ENCODE peak calls at places on chromosomes 6 and 20, in seven cellular contexts. V, T, W, K, M, H and J are unnamed samples. For H3K4me1, the result is how much of the 10 kb centered on the place peaks cover.

GRCh38 chr6:157761331-157761921 is 61.6 kb upstream of the SNX9 start:
- DNase-seq in V (no peak), M (no peak), K (no peak), H (no peak), T (peak), W (no peak), J (no peak)

GRCh38 chr6:137202078-137202477 is 17.1 kb downstream of the IFNGR1 start:
- DNase-seq in M (no peak), W (no peak), K (no peak), V (no peak), H (no peak), T (no peak), J (no peak)

GRCh38 chr6:10166031-10166430 is 248.8 kb downstream of the TFAP2A start:
- DNase-seq in K (no peak), T (no peak), H (no peak), W (no peak), M (no peak), V (no peak), J (no peak)

GRCh38 chr20:31606928-31607639 is 2.0 kb downstream of the ID1 start:
- DNase-seq in T (no peak), W (peak), H (no peak), K (no peak), V (no peak), M (no peak), J (peak)

GRCh38 chr20:9052136-9052535 is 16.8 kb upstream of the PLCB4 start:
- DNase-seq in T (no peak), M (no peak), V (no peak), W (no peak), H (no peak), K (no peak), J (no peak)

GRCh38 chr6:70312165-70312564 is 9.3 kb upstream of the COL9A1 start:
- DNase-seq in M (peak), T (no peak), H (no peak), V (no peak), W (no peak), K (no peak), J (no peak)

GRCh38 chr6:170438402-170438753 is 114.7 kb downstream of the PSMB1 start:
- DNase-seq in K (peak), W (peak), V (peak), T (no peak), H (peak), M (no peak), J (peak)

GRCh38 chr6:161417712-161418457 is 144.0 kb upstream of the AGPAT4 start:
- DNase-seq in V (peak), M (no peak), W (no peak), T (no peak), K (no peak), H (peak), J (peak)

GRCh38 chr20:45886590-45887345 is 654 bp downstream of the SPATA25 start:
- DNase-seq in K (no peak), W (peak), H (no peak), M (no peak), T (no peak), V (no peak), J (no peak)

GRCh38 chr20:54133434-54134427 is 40.1 kb downstream of the CYP24A1 start:
- DNase-seq in M (peak), K (no peak), V (no peak), T (no peak), W (no peak), H (no peak), J (no peak)

GRCh38 chr20:32358883-32359632 is 927 bp downstream of the ASXL1 start:
- DNase-seq in M (peak), H (peak), K (peak), V (peak), W (peak), T (no peak), J (peak)

GRCh38 chr20:58056021-58056591 is 172.3 kb downstream of the ANKRD60 start:
- DNase-seq in T (no peak), K (no peak), M (peak), W (no peak), H (no peak), V (no peak), J (peak)

GRCh38 chr6:2186516-2186915 is 58.9 kb downstream of the GMDS start:
- DNase-seq in T (no peak), V (no peak), M (no peak), W (no peak), H (no peak), K (no peak), J (no peak)

GRCh38 chr20:53343433-53343832 is 250.2 kb downstream of the ZNF217 start:
- DNase-seq in K (no peak), H (no peak), T (no peak), V (no peak), W (no peak), M (no peak), J (no peak)

GRCh38 chr20:38757145-38757800 is 9.0 kb downstream of the ACTR5 start:
- DNase-seq in K (no peak), V (no peak), H (no peak), M (no peak), W (no peak), T (no peak), J (no peak)

GRCh38 chr6:113015249-113015648 is 668.1 kb downstream of the RFPL4B start:
- DNase-seq in V (no peak), H (peak), W (no peak), M (no peak), K (no peak), T (no peak), J (no peak)

GRCh38 chr6:166454692-166455515 is 72.2 kb upstream of the MPC1 start:
- DNase-seq in H (no peak), W (no peak), V (no peak), T (no peak), K (no peak), M (no peak), J (no peak)

GRCh38 chr20:58131581-58132142 is 96.8 kb downstream of the ANKRD60 start:
- DNase-seq in T (no peak), M (peak), V (no peak), W (no peak), H (no peak), K (no peak), J (no peak)

GRCh38 chr20:45782890-45783289 is 8.8 kb downstream of the WFDC3 start:
- DNase-seq in K (no peak), M (no peak), W (no peak), T (no peak), V (no peak), H (no peak), J (no peak)

GRCh38 chr20:9092101-9092500 is 23.2 kb downstream of the PLCB4 start:
- DNase-seq in H (no peak), V (no peak), M (no peak), T (no peak), W (no peak), K (no peak), J (no peak)

GRCh38 chr20:34703573-34704176 is 469 bp upstream of the TP53INP2 start:
- DNase-seq in M (peak), W (no peak), T (no peak), H (no peak), V (peak), K (peak), J (no peak)

GRCh38 chr6:148757944-148758343 is 11.1 kb downstream of the UST start:
- DNase-seq in K (no peak), H (no peak), W (no peak), V (no peak), T (no peak), M (no peak), J (no peak)

GRCh38 chr6:3748208-3748701 is 3.3 kb downstream of the PXDC1 start:
- DNase-seq in V (peak), H (peak), T (peak), M (no peak), K (peak), W (peak), J (peak)

GRCh38 chr20:45303586-45304463 is 2.8 kb upstream of the RBPJL start:
- DNase-seq in K (no peak), H (no peak), M (no peak), V (no peak), T (no peak), W (no peak), J (no peak)

GRCh38 chr6:135089901-135090300 is 35.3 kb upstream of the HBS1L start:
- DNase-seq in H (no peak), V (no peak), T (no peak), W (no peak), K (no peak), M (no peak), J (no peak)

GRCh38 chr6:46407246-46407645 is 84.0 kb downstream of the RCAN2 start:
- DNase-seq in K (no peak), H (no peak), T (no peak), W (no peak), M (no peak), V (no peak), J (no peak)

GRCh38 chr20:52454660-52455059 is 263.1 kb upstream of the ZFP64 start:
- DNase-seq in K (no peak), T (no peak), M (peak), W (no peak), V (no peak), H (no peak), J (no peak)

GRCh38 chr6:125314019-125314581 is 12.3 kb upstream of the HDDC2 start:
- DNase-seq in T (peak), K (peak), M (peak), V (peak), W (no peak), H (peak), J (peak)

GRCh38 chr6:16472349-16473069 is 234.1 kb downstream of the GMPR start:
- DNase-seq in T (no peak), V (no peak), H (no peak), W (no peak), M (no peak), K (no peak), J (no peak)

GRCh38 chr6:129621252-129621651 is 88.7 kb downstream of the ARHGAP18 start:
- DNase-seq in W (no peak), K (no peak), M (no peak), V (no peak), H (no peak), T (no peak), J (no peak)

GRCh38 chr6:127352519-127352918 is 9.1 kb upstream of the ECHDC1 start:
- DNase-seq in H (no peak), W (no peak), K (no peak), M (no peak), V (no peak), T (no peak), J (no peak)

GRCh38 chr20:59441306-59441705 is 140.9 kb downstream of the EDN3 start:
- DNase-seq in M (no peak), V (no peak), T (no peak), K (no peak), W (no peak), H (no peak), J (no peak)

GRCh38 chr6:40486576-40486975 is 100.6 kb downstream of the LRFN2 start:
- DNase-seq in T (no peak), M (no peak), K (no peak), V (no peak), H (no peak), W (no peak), J (no peak)

GRCh38 chr6:67952121-67952520 is 683.0 kb upstream of the ADGRB3 start:
- DNase-seq in V (no peak), T (no peak), K (no peak), M (no peak), H (no peak), W (no peak), J (no peak)

GRCh38 chr6:163782436-163783003 is 368.0 kb downstream of the QKI start:
- DNase-seq in K (peak), T (no peak), H (no peak), W (no peak), M (no peak), V (no peak), J (no peak)

GRCh38 chr6:106039836-106040592 is 46.1 kb upstream of the PRDM1 start:
- DNase-seq in H (no peak), W (no peak), T (no peak), K (no peak), M (no peak), V (no peak), J (no peak)

GRCh38 chr6:128307671-128308070 is 212.7 kb downstream of the PTPRK start:
- DNase-seq in V (no peak), K (no peak), W (no peak), T (no peak), M (no peak), H (no peak), J (no peak)

GRCh38 chr20:373171-373890 is 7.2 kb upstream of the TRIB3 start:
- DNase-seq in M (no peak), H (no peak), K (peak), T (no peak), W (peak), V (no peak), J (peak)

GRCh38 chr6:14089224-14089623 is 28.3 kb upstream of the CD83 start:
- DNase-seq in V (no peak), T (no peak), K (no peak), W (no peak), M (no peak), H (no peak), J (no peak)

GRCh38 chr6:14092861-14093789 is 24.4 kb upstream of the CD83 start:
- DNase-seq in M (no peak), W (no peak), T (no peak), H (no peak), V (no peak), K (no peak), J (no peak)

GRCh38 chr6:14094721-14095120 is 22.9 kb upstream of the CD83 start:
- DNase-seq in K (no peak), H (no peak), W (no peak), M (no peak), T (no peak), V (no peak), J (no peak)

GRCh38 chr6:14091329-14091978 is 26.1 kb upstream of the CD83 start:
- DNase-seq in H (no peak), M (no peak), T (no peak), W (no peak), K (no peak), V (no peak), J (no peak)

DNA sequence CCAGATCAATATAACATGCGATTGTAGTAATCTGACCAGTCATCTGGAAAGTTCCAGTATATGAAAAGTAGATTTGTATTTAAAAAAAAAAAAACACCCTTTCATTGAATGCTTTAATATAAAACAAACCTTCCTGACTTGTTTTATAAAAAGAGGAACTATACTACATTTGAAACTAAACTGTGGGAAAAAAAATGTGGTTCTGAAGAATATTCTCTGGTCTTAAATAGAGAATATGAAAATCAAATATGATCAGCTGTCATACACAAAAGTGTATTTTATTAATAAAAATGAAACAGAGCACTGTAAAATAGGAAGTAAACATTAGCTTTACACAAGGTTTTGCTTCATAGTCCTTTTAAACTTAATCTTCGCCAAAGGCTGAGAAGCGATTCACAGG is 25.3 kb upstream of the CD83 start:
- DNase-seq in V (no peak), W (no peak), T (no peak), K (no peak), M (no peak), H (no peak), J (no peak)
- H3K4me1 ChIP-seq in V (under half), W (under half), T (under half), K (under half), M (under half), H (under half), J (under half)

GRCh38 chr20:21397341-21398108 is at the start of gene NKX2-4:
- DNase-seq in H (no peak), T (no peak), K (no peak), W (peak), V (no peak), M (no peak), J (no peak)
- H3K4me3 ChIP-seq in H (no peak), T (no peak), K (peak), W (no peak), V (no peak), M (no peak), J (peak)

GRCh38 chr6:17984399-17984798 is 3.0 kb downstream of the KIF13A start:
- DNase-seq in M (no peak), K (no peak), W (no peak), H (no peak), V (no peak), T (no peak), J (no peak)
- H3K27ac ChIP-seq in M (peak), K (peak), W (no peak), H (no peak), V (no peak), T (no peak), J (peak)

GRCh38 chr6:108650325-108650724 is 89.6 kb downstream of the FOXO3 start:
- DNase-seq in W (no peak), V (no peak), K (no peak), H (no peak), T (no peak), M (no peak), J (no peak)

GRCh38 chr6:108651287-108651686 is 90.6 kb downstream of the FOXO3 start:
- DNase-seq in W (no peak), V (no peak), M (no peak), K (no peak), H (no peak), T (no peak), J (no peak)

GRCh38 chr6:108650781-108651180 is 90.1 kb downstream of the FOXO3 start:
- DNase-seq in W (no peak), K (no peak), T (no peak), M (no peak), H (no peak), V (no peak), J (no peak)

GRCh38 chr6:108651781-108652227 is 91.1 kb downstream of the FOXO3 start:
- DNase-seq in T (no peak), V (no peak), K (no peak), M (peak), H (peak), W (no peak), J (no peak)

DNA sequence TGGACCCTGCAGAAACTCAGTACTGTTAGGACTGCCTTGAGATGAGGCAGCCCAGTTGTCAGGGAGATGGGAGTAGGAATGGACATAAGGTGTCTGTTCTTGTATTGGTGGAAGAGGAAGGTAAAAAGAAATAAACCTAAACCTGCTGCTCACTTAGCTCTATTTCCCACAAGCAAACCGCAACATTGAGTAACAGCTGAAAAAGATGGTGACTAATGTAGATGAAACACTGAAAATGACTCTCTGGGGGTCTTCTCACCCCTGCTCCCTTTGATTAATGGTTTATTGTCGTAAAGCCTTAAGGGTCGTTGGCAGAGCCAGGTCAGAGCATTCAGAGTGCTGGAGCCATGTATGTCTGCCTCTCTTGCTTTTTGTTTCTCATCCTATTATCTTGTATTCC is 87.5 kb downstream of the FOXO3 start:
- DNase-seq in V (no peak), M (no peak), W (no peak), K (no peak), T (no peak), H (no peak), J (no peak)
- H3K4me1 ChIP-seq in V (under half), M (under half), W (under half), K (under half), T (under half), H (under half), J (under half)

GRCh38 chr6:1081566-1081965 is 230.3 kb upstream of the FOXQ1 start:
- DNase-seq in H (no peak), W (no peak), V (no peak), K (no peak), M (no peak), T (no peak), J (no peak)
- H3K4me3 ChIP-seq in H (no peak), W (no peak), V (no peak), K (no peak), M (no peak), T (no peak), J (no peak)

GRCh38 chr6:56509031-56509430 is 133.7 kb downstream of the DST start:
- DNase-seq in M (no peak), H (no peak), V (no peak), K (no peak), T (no peak), W (no peak), J (no peak)
- H3K27ac ChIP-seq in M (no peak), H (peak), V (no peak), K (no peak), T (no peak), W (no peak), J (peak)

DNA sequence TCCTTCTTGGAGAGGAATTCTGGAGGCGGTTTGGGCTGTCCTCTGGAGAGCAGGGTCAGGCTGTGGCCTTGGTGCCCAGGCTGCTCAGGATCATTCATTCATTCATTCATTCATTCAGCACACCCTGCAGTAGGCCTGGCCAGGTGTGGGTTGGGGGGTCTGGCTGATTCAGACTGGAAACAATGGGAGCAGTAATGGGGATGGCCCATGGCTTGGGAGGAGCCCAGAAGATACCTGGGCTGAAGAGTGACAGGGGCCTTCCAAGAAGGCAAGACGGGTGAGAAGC is 31.5 kb downstream of the TOX2 start:
- DNase-seq in K (no peak), H (no peak), W (no peak), V (no peak), M (no peak), T (no peak), J (no peak)
- H3K4me1 ChIP-seq in K (under half), H (under half), W (under half), V (under half), M (under half), T (half or more), J (under half)

DNA sequence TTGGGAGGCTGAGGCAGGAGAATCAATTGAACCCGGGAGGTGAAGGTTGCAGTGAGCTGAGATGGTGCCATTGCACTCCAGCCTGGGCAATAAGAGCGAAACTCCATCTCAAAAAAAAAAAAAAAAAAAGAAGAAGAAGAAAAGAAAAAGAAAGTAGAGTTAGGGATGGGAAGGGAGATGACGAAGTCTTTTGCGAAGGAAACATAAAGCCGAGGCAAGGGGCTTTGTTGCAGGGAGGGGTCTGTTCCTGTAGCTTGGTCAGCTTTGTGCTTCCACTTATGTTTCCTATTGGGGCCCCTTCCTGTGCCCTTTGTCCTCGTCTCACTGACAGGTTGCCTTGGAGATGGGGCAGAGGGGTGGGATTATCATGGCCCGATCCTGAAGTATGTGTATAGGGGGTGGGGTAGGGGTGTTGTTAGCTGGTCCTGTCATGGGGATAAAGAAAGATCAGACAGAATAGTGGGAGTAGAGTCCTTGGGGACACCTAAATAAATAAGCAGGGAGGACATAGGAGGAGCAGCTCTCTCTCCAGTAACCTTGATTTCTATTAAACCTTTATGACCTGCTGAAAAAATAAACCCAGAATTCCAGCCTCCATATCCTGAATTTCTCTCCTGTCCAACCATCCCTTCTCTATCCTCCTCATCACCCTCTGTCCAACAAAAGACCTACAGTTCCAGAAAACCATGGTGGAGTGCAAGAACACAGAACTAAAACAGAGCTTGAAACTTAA is 1.2 kb upstream of the CLIC1 start:
- DNase-seq in H (no peak), K (no peak), W (peak), V (no peak), M (no peak), T (no peak), J (peak)
- H3K4me3 ChIP-seq in H (no peak), K (peak), W (peak), V (no peak), M (no peak), T (peak), J (no peak)